ENCODE peak calls at places on chromosomes 11 and 22, in ten cellular contexts. F is ovary, M is stomach, P is sigmoid colon, I is K562, S is suprapubic skin, Y is tibial nerve, J is transverse colon, L is A549, W is SK-N-SH. K is an unnamed sample.

GRCh38 chr22:41523464-41524221 is 20.6 kb downstream of the POLR3H start:
- DNase-seq in F (peak; percentile 68), M (peak; percentile 36), P (no peak), I (peak; percentile 64), S (no peak), Y (no peak), J (no peak), L (no peak), W (peak; percentile 26), K (no peak)

GRCh38 chr11:12914401-12914912 is 94.7 kb upstream of the RASSF10 start:
- DNase-seq in F (peak; percentile 48), M (no peak), P (peak; percentile 92), I (peak; percentile 43), S (peak; percentile 77), Y (peak; percentile 26), J (peak; percentile 24), L (peak; percentile 31), W (peak; percentile 82), K (peak; percentile 87)

GRCh38 chr11:441043-441417 is 781 bp downstream of the ANO9 start:
- DNase-seq in F (no peak), M (no peak), P (no peak), I (no peak), S (no peak), Y (no peak), J (no peak), L (no peak), W (peak; percentile 37), K (no peak)

GRCh38 chr22:19800761-19801244 is 40.2 kb downstream of the TBX1 start:
- DNase-seq in F (no peak), M (no peak), P (peak; percentile 66), I (peak; percentile 76), S (peak; percentile 68), Y (no peak), J (no peak), L (peak; percentile 39), W (peak; percentile 61), K (peak; percentile 71)

GRCh38 chr11:74035264-74035663 is 26.4 kb upstream of the UCP3 start:
- DNase-seq in F (no peak), M (no peak), P (no peak), I (no peak), S (no peak), Y (no peak), J (no peak), L (peak; percentile 30), W (no peak), K (no peak)

GRCh38 chr11:34809191-34810106 is 106.7 kb downstream of the APIP start:
- DNase-seq in F (no peak), M (no peak), P (no peak), I (peak; percentile 55), S (no peak), Y (no peak), J (no peak), L (no peak), W (no peak), K (no peak)

GRCh38 chr11:46271875-46272815 is 5.3 kb upstream of the CREB3L1 start:
- DNase-seq in F (no peak), M (no peak), P (no peak), I (no peak), S (no peak), Y (no peak), J (no peak), L (no peak), W (no peak), K (no peak)

GRCh38 chr22:20783844-20784723 is 10.2 kb downstream of the SERPIND1 start:
- DNase-seq in F (no peak), M (no peak), P (no peak), I (peak; percentile 98), S (no peak), Y (no peak), J (peak; percentile 31), L (peak; percentile 62), W (peak; percentile 59), K (no peak)

DNA sequence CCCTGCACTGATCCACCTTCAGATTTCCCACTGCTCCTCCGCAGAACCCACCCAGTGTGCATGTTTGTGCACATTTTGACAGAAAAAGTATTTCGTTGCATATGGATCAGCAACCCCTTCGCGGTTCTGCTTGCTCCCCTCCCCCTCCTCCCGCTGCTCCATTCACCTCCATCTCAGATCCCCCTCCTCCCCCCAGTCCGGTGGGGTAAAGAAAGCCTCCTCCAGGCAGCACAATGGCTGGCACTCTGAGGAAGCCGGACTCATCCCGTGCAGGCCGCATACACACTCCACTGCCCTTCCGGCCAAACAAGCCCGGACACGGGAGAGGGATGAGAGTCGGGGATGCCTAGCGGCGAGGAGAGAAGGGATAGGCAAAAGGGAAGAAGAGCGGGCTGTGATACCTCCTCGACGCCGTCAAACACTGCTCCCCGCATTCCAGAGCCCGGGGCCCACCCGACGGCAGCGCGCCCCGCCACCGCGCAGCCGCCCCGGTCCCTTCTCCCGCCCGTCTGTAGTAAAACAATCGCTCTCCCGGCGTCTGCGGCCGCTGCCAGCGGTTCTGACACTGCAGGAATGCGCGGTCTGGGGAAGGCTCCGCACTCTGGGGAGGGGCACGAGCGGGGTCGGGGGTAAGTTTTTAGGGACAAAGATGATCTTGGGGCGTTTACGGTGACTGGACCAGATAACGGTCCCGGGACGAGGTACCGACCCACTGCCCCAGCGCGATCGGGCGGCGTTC is 909 bp downstream of the FEZ1 start:
- DNase-seq in F (peak; percentile 60), M (no peak), P (peak; percentile 77), I (no peak), S (peak; percentile 59), Y (peak; percentile 17), J (no peak), L (no peak), W (peak; percentile 76), K (peak; percentile 88)
- TF ChIP-seq EP300 in F (no peak), M (no peak), P (no peak), I (no peak), S (no peak), Y (no peak), J (no peak), L (no peak), W (no peak), K (no peak)

GRCh38 chr11:113551645-113552044 is 76.4 kb upstream of the DRD2 start:
- DNase-seq in F (no peak), M (no peak), P (no peak), I (no peak), S (no peak), Y (no peak), J (no peak), L (no peak), W (no peak), K (no peak)

GRCh38 chr11:113547739-113548138 is 72.5 kb upstream of the DRD2 start:
- DNase-seq in F (no peak), M (no peak), P (no peak), I (no peak), S (no peak), Y (no peak), J (no peak), L (no peak), W (no peak), K (no peak)

GRCh38 chr11:113550179-113550578 is 75.0 kb upstream of the DRD2 start:
- DNase-seq in F (no peak), M (no peak), P (no peak), I (no peak), S (no peak), Y (no peak), J (no peak), L (no peak), W (peak; percentile 44), K (no peak)

GRCh38 chr11:113549061-113549460 is 73.9 kb upstream of the DRD2 start:
- DNase-seq in F (no peak), M (no peak), P (no peak), I (no peak), S (no peak), Y (no peak), J (no peak), L (no peak), W (no peak), K (no peak)

GRCh38 chr11:113549611-113550061 is 74.4 kb upstream of the DRD2 start:
- DNase-seq in F (no peak), M (no peak), P (no peak), I (no peak), S (no peak), Y (no peak), J (no peak), L (no peak), W (no peak), K (peak; percentile 24)
- TF ChIP-seq EP300 in F (no peak), M (no peak), P (no peak), I (no peak), S (no peak), Y (no peak), J (no peak), L (no peak), W (no peak), K (no peak)

DNA sequence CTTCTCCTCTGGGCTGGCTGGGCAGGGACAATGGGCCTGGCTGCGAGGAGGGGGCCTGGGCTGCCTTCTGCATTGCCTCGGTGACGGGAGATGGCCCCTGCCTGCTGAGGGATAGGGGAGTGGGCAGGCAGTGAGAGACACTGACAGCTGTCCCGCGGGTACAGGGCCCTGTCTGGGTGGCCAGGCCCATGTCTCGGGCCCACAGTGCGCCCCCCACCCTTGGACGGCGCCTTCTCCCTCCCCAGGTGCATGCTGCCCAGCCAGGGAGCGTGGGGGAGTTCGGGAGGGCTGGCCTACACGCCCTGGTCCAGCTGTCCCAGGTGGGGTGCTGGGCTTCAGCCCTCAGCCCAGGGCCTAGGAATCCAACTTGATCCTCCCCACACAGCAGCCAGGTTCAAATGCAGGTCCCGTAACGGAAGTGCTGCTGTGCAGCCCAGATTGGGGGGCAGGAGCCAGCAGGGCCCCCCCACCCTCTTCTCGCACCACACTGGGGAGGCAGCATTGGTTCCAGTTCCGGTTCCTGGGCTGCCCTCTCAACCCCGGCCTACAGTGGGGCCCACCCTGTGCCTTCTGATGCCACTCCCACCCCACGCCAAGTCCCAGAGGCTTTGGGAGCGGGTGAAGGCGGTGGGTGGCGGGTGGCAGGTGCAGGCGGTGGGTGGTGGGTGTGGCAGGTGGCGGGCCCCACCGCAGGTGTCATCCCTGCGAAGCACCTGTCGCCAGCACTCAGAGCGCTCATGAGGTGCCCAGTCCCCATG is 7.3 kb upstream of the TSSC4 start:
- DNase-seq in F (no peak), M (no peak), P (no peak), I (no peak), S (no peak), Y (no peak), J (no peak), L (no peak), W (no peak), K (no peak)
- TF ChIP-seq EP300 in F (no peak), M (no peak), P (no peak), I (no peak), S (no peak), Y (no peak), J (no peak), L (no peak), W (no peak), K (no peak)

GRCh38 chr11:33147559-33147958 is 13.7 kb downstream of the CSTF3 start:
- DNase-seq in F (no peak), M (no peak), P (no peak), I (no peak), S (no peak), Y (no peak), J (no peak), L (no peak), W (no peak), K (no peak)
- TF ChIP-seq EP300 in F (no peak), M (no peak), P (no peak), I (no peak), S (no peak), Y (no peak), J (no peak), L (no peak), W (no peak), K (no peak)